ENCODE peak calls at places on chromosomes 12 and 14, in seven cellular contexts. R is HCT116, F is HepG2, U is H1, V is GM12878, Y is T47D, Z is K562. I is an unnamed sample.

GRCh38 chr12:32755051-32755653 is 545 bp downstream of the YARS2 start:
- DNase-seq in Z (peak; percentile 66), R (peak; percentile 66), F (peak; percentile 60), U (peak; percentile 92), V (peak; percentile 49), Y (peak; percentile 89), I (peak; percentile 80)

GRCh38 chr12:31118347-31118830 is 44.7 kb downstream of the DDX11 start:
- DNase-seq in V (no peak), Z (peak; percentile 50), U (peak; percentile 61), F (no peak), Y (no peak), R (no peak), I (peak; percentile 72)

GRCh38 chr12:123269980-123270379 is 1.7 kb downstream of the CDK2AP1 start:
- DNase-seq in F (peak; percentile 92), Z (no peak), V (no peak), R (no peak), Y (no peak), U (peak; percentile 60), I (peak; percentile 41)

GRCh38 chr12:1808798-1809480 is 11.4 kb upstream of the LRTM2 start:
- DNase-seq in R (no peak), U (no peak), V (no peak), Y (no peak), F (no peak), Z (no peak), I (no peak)

GRCh38 chr12:122282066-122282465 is 15.8 kb upstream of the VPS33A start:
- DNase-seq in Y (no peak), F (no peak), R (no peak), Z (no peak), V (no peak), U (no peak), I (no peak)

GRCh38 chr12:109795023-109795422 is 38.2 kb downstream of the TRPV4 start:
- DNase-seq in R (no peak), V (no peak), F (no peak), U (no peak), Z (no peak), Y (no peak), I (no peak)

GRCh38 chr14:20632831-20633771 is 8.4 kb downstream of the OR6S1 start:
- DNase-seq in Y (peak; percentile 64), R (no peak), F (peak; percentile 93), V (peak; percentile 76), U (peak; percentile 82), Z (peak; percentile 70), I (peak; percentile 43)

GRCh38 chr12:130863298-130863697 is 8.6 kb upstream of the RAN start:
- DNase-seq in R (no peak), F (peak; percentile 74), Y (peak; percentile 86), U (no peak), Z (no peak), V (no peak), I (no peak)

GRCh38 chr12:119720349-119720748 is 52.4 kb downstream of the PRKAB1 start:
- DNase-seq in F (no peak), R (no peak), Z (no peak), Y (no peak), U (no peak), V (no peak), I (no peak)

GRCh38 chr12:110247340-110248095 is 33.5 kb upstream of the ATP2A2 start:
- DNase-seq in V (no peak), U (no peak), Z (no peak), Y (peak; percentile 93), R (no peak), F (peak; percentile 89), I (no peak)

GRCh38 chr14:20460458-20461229 is 590 bp downstream of the PIP4P1 start:
- DNase-seq in V (peak; percentile 27), U (peak; percentile 75), Z (peak; percentile 67), F (no peak), Y (peak; percentile 49), R (no peak), I (no peak)

GRCh38 chr12:78185109-78185508 is 354.4 kb downstream of the NAV3 start:
- DNase-seq in Z (no peak), F (no peak), V (no peak), U (no peak), Y (no peak), R (no peak), I (no peak)

GRCh38 chr14:95043732-95044462 is 113.4 kb downstream of the DICER1 start:
- DNase-seq in V (no peak), R (no peak), Z (no peak), U (peak; percentile 29), Y (no peak), F (no peak), I (no peak)

GRCh38 chr12:89966495-89967240 is 258.0 kb upstream of the ATP2B1 start:
- DNase-seq in U (no peak), F (no peak), Z (no peak), V (no peak), R (no peak), Y (no peak), I (no peak)

GRCh38 chr12:89971880-89972279 is 263.2 kb upstream of the ATP2B1 start:
- DNase-seq in Z (no peak), R (no peak), F (no peak), U (no peak), V (no peak), Y (no peak), I (no peak)

GRCh38 chr12:89969098-89969497 is 260.5 kb upstream of the ATP2B1 start:
- DNase-seq in V (no peak), R (no peak), U (no peak), F (no peak), Y (no peak), Z (no peak), I (no peak)

GRCh38 chr12:89968151-89968699 is 259.6 kb upstream of the ATP2B1 start:
- DNase-seq in Y (no peak), F (no peak), U (no peak), R (no peak), V (no peak), Z (no peak), I (no peak)

DNA sequence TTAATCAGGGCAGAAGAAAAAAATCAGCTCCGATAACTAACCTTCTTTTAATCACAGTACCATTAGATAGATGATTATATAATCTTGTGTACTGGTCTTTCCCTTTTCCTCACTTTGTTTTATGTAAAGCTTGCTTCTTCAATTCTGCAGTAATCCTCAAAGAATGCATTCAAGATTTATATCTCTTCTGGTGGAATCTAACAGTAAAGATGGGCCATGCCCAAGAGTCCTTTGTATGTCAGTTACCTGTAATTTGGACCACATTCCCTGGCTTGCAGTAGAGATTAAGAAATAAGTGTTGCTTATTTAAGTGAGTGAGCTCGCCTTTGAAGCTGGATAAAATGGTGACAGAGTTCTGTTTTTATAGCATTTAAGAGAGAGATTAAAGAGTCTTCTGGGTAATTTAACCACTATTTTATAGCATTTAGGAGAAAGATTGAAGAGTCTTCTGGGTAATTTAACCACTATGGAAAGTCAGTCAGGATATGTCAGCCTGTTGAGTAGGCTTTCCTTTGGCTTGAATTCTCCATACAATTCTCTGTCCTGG is 262.1 kb upstream of the ATP2B1 start:
- DNase-seq in V (no peak), Z (no peak), R (no peak), U (no peak), Y (no peak), F (no peak), I (no peak)
- TF ChIP-seq JUND in V (no peak), Z (no peak), R (no peak), U (no peak), Y (no peak), F (no peak), I (peak; percentile 44)

GRCh38 chr14:29637406-29637805 is 290.2 kb downstream of the PRKD1 start:
- DNase-seq in F (no peak), V (no peak), R (no peak), U (no peak), Y (peak; percentile 86), Z (no peak), I (no peak)
- TF ChIP-seq JUND in F (no peak), V (no peak), R (no peak), U (no peak), Y (no peak), Z (no peak), I (no peak)

GRCh38 chr14:44287858-44288257 is 219.2 kb downstream of the FSCB start:
- DNase-seq in V (no peak), Z (no peak), R (no peak), Y (no peak), F (no peak), U (no peak), I (no peak)

GRCh38 chr14:44279357-44279756 is 227.7 kb downstream of the FSCB start:
- DNase-seq in F (no peak), R (no peak), V (no peak), U (no peak), Y (no peak), Z (no peak), I (no peak)

GRCh38 chr14:44283836-44284235 is 223.2 kb downstream of the FSCB start:
- DNase-seq in Z (no peak), Y (no peak), U (no peak), F (no peak), V (no peak), R (no peak), I (no peak)
- TF ChIP-seq JUND in Z (no peak), Y (no peak), U (no peak), F (no peak), V (no peak), R (no peak), I (no peak)

DNA sequence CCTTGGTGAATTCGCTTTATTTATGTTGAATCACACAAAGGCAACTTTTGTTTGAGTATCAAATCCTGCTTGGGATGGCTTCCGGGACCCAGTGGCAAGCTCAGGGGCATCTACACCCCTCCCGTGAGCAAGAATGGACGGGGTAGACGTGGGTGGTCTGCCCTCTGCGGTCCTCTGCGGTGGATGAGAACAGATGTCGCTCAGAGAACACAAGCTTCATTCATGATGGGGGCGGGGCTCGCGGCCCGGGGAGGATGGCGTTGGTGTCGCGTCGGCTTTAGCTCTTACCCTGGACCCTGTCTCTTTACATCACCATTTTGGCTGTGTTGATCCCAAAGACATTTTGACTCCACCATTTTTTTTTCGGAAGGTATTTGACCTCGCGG is 158.5 kb upstream of the RTL1 start:
- DNase-seq in U (no peak), R (no peak), Z (no peak), F (no peak), V (no peak), Y (no peak), I (no peak)
- TF ChIP-seq JUND in U (no peak), R (no peak), Z (no peak), F (no peak), V (no peak), Y (no peak), I (no peak)

I was measured in SK-N-SH.